ENCODE peak calls at places on chromosomes 4 and X, in eight cellular contexts. C is A549, Y is uterus, R is body of pancreas, S is GM12892, W is stomach, Q is K562, P is ovary. G is an unnamed sample.

GRCh38 chr4:89298160-89298559 is 9.4 kb downstream of the GPRIN3 start:
- DNase-seq in C (no peak), Y (no peak), R (no peak), S (no peak), W (no peak), Q (no peak), P (no peak), G (no peak)

GRCh38 chr4:178553201-178553600 is 1111.0 kb upstream of the AGA start:
- DNase-seq in C (no peak), Y (no peak), R (no peak), S (no peak), W (no peak), Q (no peak), P (no peak), G (no peak)

GRCh38 chrX:65608021-65608420 is 59.4 kb upstream of the MSN start:
- DNase-seq in C (no peak), Y (no peak), R (no peak), S (no peak), W (no peak), Q (no peak), P (no peak), G (no peak)

GRCh38 chr4:187294861-187295260 is 571.2 kb upstream of the FAT1 start:
- DNase-seq in C (no peak), Y (no peak), R (no peak), S (no peak), W (no peak), Q (no peak), P (no peak), G (no peak)

GRCh38 chrX:86148024-86148511 is at the start of gene DACH2:
- DNase-seq in C (peak; percentile 58), Y (peak; percentile 80), R (peak; percentile 77), S (peak; percentile 30), W (peak; percentile 78), Q (peak; percentile 5), P (peak; percentile 81), G (no peak)

GRCh38 chrX:72052415-72053090 is 79.2 kb downstream of the RTL5 start:
- DNase-seq in C (no peak), Y (no peak), R (no peak), S (no peak), W (no peak), Q (no peak), P (no peak), G (no peak)

GRCh38 chr4:7892212-7893019 is 47.2 kb downstream of the AFAP1 start:
- DNase-seq in C (no peak), Y (no peak), R (peak; percentile 16), S (no peak), W (no peak), Q (no peak), P (no peak), G (peak; percentile 40)

GRCh38 chr4:54092405-54092759 is 7.6 kb upstream of the GSX2 start:
- DNase-seq in C (no peak), Y (no peak), R (no peak), S (no peak), W (no peak), Q (no peak), P (no peak), G (no peak)

GRCh38 chrX:1597345-1598020 is 6.1 kb downstream of the AKAP17A start:
- DNase-seq in C (no peak), Y (no peak), R (no peak), S (no peak), W (peak; percentile 22), Q (no peak), P (no peak), G (no peak)

GRCh38 chrX:73877687-73878086 is 314.7 kb downstream of the CHIC1 start:
- DNase-seq in C (no peak), Y (no peak), R (no peak), S (no peak), W (no peak), Q (no peak), P (no peak), G (no peak)

GRCh38 chr4:150297861-150298474 is 219.7 kb downstream of the DCLK2 start:
- DNase-seq in C (no peak), Y (peak; percentile 26), R (peak; percentile 57), S (no peak), W (no peak), Q (peak; percentile 70), P (no peak), G (no peak)

GRCh38 chr4:83906561-83906960 is 370.7 kb downstream of the GPAT3 start:
- DNase-seq in C (no peak), Y (no peak), R (no peak), S (no peak), W (no peak), Q (no peak), P (no peak), G (no peak)

GRCh38 chrX:41067721-41068120 is 17.5 kb upstream of the USP9X start:
- DNase-seq in C (no peak), Y (no peak), R (no peak), S (no peak), W (peak; percentile 40), Q (peak; percentile 60), P (no peak), G (no peak)

GRCh38 chrX:46793386-46794143 is 34.6 kb upstream of the SLC9A7 start:
- DNase-seq in C (no peak), Y (no peak), R (no peak), S (no peak), W (no peak), Q (no peak), P (no peak), G (no peak)

GRCh38 chr4:149534779-149535178 is 280.9 kb downstream of the IQCM start:
- DNase-seq in C (no peak), Y (no peak), R (no peak), S (no peak), W (no peak), Q (no peak), P (no peak), G (no peak)

GRCh38 chr4:31324814-31325213 is 604.6 kb downstream of the PCDH7 start:
- DNase-seq in C (no peak), Y (no peak), R (no peak), S (no peak), W (no peak), Q (no peak), P (no peak), G (no peak)

GRCh38 chr4:17561195-17561909 is 15.6 kb upstream of the LAP3 start:
- DNase-seq in C (no peak), Y (no peak), R (no peak), S (no peak), W (no peak), Q (peak; percentile 49), P (no peak), G (no peak)

GRCh38 chr4:104811727-104812126 is 317.0 kb upstream of the CXXC4 start:
- DNase-seq in C (no peak), Y (no peak), R (no peak), S (no peak), W (no peak), Q (no peak), P (no peak), G (no peak)

GRCh38 chr4:35697203-35697736 is 547.0 kb downstream of the ARAP2 start:
- DNase-seq in C (no peak), Y (no peak), R (no peak), S (no peak), W (no peak), Q (no peak), P (no peak), G (no peak)
- TF ChIP-seq POLR2A in C (no peak), Y (no peak), R (no peak), S (no peak), W (no peak), Q (no peak), P (no peak), G (no peak)

DNA sequence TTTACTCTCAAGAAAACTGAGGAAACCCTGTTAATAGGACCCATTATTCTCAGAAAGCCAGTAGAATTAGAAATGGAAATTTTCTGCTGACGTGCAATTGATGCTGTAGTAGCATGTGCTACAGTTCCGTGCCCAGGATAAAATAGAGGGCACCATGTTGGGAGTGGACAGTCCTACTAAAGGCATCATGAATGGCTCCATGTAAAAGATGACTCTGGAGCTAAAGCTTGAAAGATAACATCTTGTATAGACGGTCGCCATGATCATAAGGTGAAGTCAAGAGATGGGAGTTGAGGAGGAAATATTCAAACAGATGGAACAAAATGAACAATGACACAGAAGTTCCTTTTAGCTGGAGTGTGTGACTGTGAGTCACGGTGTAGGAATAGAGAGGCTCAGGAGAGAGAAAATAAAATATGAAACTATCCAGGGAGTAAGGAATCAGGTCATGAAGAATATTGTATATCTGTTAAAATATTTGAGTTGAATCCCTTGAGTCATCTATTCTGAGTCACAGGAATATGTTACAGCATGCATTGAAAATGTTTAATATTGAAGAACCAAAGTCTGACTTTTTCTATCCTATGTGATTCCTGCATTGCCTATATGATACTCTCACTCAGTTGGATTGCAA is 31.8 kb downstream of the ANXA10 start:
- DNase-seq in C (no peak), Y (no peak), R (no peak), S (no peak), W (no peak), Q (no peak), P (no peak), G (peak; percentile 1)
- TF ChIP-seq POLR2A in C (no peak), Y (no peak), R (no peak), S (no peak), W (no peak), Q (no peak), P (no peak), G (no peak)

DNA sequence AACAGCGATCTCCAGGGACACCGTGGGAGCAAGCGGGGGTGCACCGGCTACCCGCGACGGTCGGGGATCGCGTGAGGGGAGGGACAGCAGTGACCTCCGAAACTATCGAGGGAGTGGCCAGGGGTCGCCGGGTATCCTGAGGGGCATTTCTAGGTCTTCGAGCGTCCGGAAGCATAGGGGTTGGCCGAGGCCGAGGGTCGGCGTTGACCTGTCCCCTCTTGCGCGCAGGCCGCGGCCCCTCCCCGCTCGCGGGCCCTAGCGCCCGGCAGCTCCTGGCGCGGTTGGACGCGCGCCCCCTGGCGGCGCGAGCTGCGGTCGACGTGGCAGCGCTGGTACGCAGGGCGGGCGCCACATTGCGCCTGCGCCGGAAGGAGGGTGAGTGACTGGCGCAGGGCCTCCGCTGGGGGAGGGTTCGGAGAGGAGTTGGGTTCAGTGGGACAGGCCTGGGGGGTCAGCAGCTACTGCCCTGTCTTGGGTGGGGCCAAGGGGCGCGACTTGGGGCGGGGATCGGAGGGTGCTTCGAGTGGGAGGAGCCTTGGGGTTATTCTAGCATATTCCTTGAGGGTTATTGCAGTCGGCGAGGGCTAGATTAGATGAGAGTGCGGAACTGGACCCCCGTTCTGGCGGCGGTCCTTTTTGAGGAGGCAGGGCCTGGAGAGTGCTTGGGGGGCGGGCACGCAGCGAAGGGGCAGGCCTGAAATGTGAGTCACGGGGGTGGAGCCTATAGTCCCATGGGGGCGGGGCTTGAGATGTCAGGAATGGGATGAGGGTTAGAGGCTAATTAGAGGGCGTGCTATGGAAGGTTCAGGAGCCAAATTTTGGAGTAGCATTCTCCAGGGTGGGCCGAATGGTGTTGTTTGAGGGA is 1.2 kb downstream of the MAGIX start:
- DNase-seq in C (peak; percentile 72), Y (peak; percentile 89), R (peak; percentile 86), S (no peak), W (peak; percentile 86), Q (peak; percentile 89), P (peak; percentile 88), G (peak; percentile 38)
- TF ChIP-seq POLR2A in C (peak; percentile 25), Y (peak; percentile 76), R (peak; percentile 62), S (peak; percentile 18), W (no peak), Q (peak; percentile 22), P (peak; percentile 36), G (peak; percentile 44)

GRCh38 chr4:74654230-74654681 is 140.1 kb downstream of the BTC start:
- DNase-seq in C (peak; percentile 59), Y (no peak), R (no peak), S (no peak), W (no peak), Q (no peak), P (no peak), G (no peak)
- TF ChIP-seq POLR2A in C (no peak), Y (no peak), R (no peak), S (no peak), W (no peak), Q (no peak), P (no peak), G (no peak)